ENCODE peak calls at places on chromosomes 5 and 9, in six cellular contexts. One of them, this sample, is unnamed.

GRCh38 chr5:141172381-141173204 is at the start of gene PCDHB7:
- DNase-seq in IMR-90: peak
- DNase-seq in A549: peak
- DNase-seq in stomach: no peak
- DNase-seq in prostate gland: no peak
- DNase-seq in transverse colon: no peak
- DNase-seq in this sample: no peak

GRCh38 chr5:118862596-118862995 is 125.8 kb downstream of the DTWD2 start:
- DNase-seq in stomach: no peak
- DNase-seq in IMR-90: peak
- DNase-seq in A549: no peak
- DNase-seq in transverse colon: no peak
- DNase-seq in prostate gland: no peak
- DNase-seq in this sample: no peak

GRCh38 chr5:88659529-88660325 is 223.3 kb downstream of the MEF2C start:
- DNase-seq in stomach: no peak
- DNase-seq in transverse colon: no peak
- DNase-seq in prostate gland: no peak
- DNase-seq in IMR-90: no peak
- DNase-seq in A549: no peak
- DNase-seq in this sample: no peak

GRCh38 chr9:113355197-113355596 is 5.9 kb downstream of the BSPRY start:
- DNase-seq in A549: no peak
- DNase-seq in IMR-90: peak
- DNase-seq in transverse colon: no peak
- DNase-seq in stomach: no peak
- DNase-seq in prostate gland: no peak
- DNase-seq in this sample: no peak

GRCh38 chr9:78294290-78295176 is 2.4 kb upstream of the PSAT1 start:
- DNase-seq in prostate gland: no peak
- DNase-seq in transverse colon: no peak
- DNase-seq in IMR-90: no peak
- DNase-seq in A549: no peak
- DNase-seq in stomach: no peak
- DNase-seq in this sample: no peak

GRCh38 chr9:136602193-136602885 is 56.5 kb upstream of the NOTCH1 start:
- DNase-seq in transverse colon: no peak
- DNase-seq in stomach: no peak
- DNase-seq in prostate gland: no peak
- DNase-seq in IMR-90: no peak
- DNase-seq in A549: no peak
- DNase-seq in this sample: no peak

GRCh38 chr5:135832941-135833340 is 1.5 kb upstream of the SLC25A48 start:
- DNase-seq in IMR-90: no peak
- DNase-seq in transverse colon: no peak
- DNase-seq in stomach: no peak
- DNase-seq in A549: no peak
- DNase-seq in prostate gland: no peak
- DNase-seq in this sample: no peak

GRCh38 chr5:167985373-167985772 is 306.1 kb upstream of the WWC1 start:
- DNase-seq in A549: no peak
- DNase-seq in transverse colon: no peak
- DNase-seq in stomach: no peak
- DNase-seq in IMR-90: no peak
- DNase-seq in prostate gland: no peak
- DNase-seq in this sample: no peak

GRCh38 chr5:65555266-65555665 is 7.7 kb downstream of the CENPK start:
- DNase-seq in A549: no peak
- DNase-seq in prostate gland: no peak
- DNase-seq in IMR-90: peak
- DNase-seq in stomach: no peak
- DNase-seq in transverse colon: no peak
- DNase-seq in this sample: no peak

GRCh38 chr5:126368239-126368812 is 54.9 kb upstream of the GRAMD2B start:
- DNase-seq in stomach: no peak
- DNase-seq in prostate gland: peak
- DNase-seq in transverse colon: no peak
- DNase-seq in A549: no peak
- DNase-seq in IMR-90: peak
- DNase-seq in this sample: no peak

GRCh38 chr5:111997308-111998159 is 240.5 kb upstream of the NREP start:
- DNase-seq in IMR-90: peak
- DNase-seq in transverse colon: no peak
- DNase-seq in stomach: no peak
- DNase-seq in prostate gland: no peak
- DNase-seq in A549: no peak
- DNase-seq in this sample: no peak

GRCh38 chr5:143921525-143922311 is 109.8 kb downstream of the HMHB1 start:
- DNase-seq in prostate gland: no peak
- DNase-seq in IMR-90: peak
- DNase-seq in A549: peak
- DNase-seq in stomach: no peak
- DNase-seq in transverse colon: no peak
- DNase-seq in this sample: no peak

GRCh38 chr5:81305783-81306182 is 4.4 kb downstream of the ZCCHC9 start:
- DNase-seq in A549: no peak
- DNase-seq in prostate gland: no peak
- DNase-seq in stomach: no peak
- DNase-seq in transverse colon: no peak
- DNase-seq in IMR-90: no peak
- DNase-seq in this sample: no peak

GRCh38 chr5:135323227-135323626 is 75.8 kb downstream of the MACROH2A1 start:
- DNase-seq in stomach: no peak
- DNase-seq in IMR-90: no peak
- DNase-seq in prostate gland: no peak
- DNase-seq in A549: no peak
- DNase-seq in transverse colon: no peak
- DNase-seq in this sample: no peak

GRCh38 chr9:69936427-69936826 is 107.2 kb upstream of the MAMDC2 start:
- DNase-seq in transverse colon: no peak
- DNase-seq in stomach: no peak
- DNase-seq in IMR-90: peak
- DNase-seq in prostate gland: no peak
- DNase-seq in A549: no peak
- DNase-seq in this sample: no peak

GRCh38 chr9:69925452-69925851 is 104.8 kb downstream of the CFAP95 start:
- DNase-seq in prostate gland: no peak
- DNase-seq in A549: no peak
- DNase-seq in transverse colon: no peak
- DNase-seq in stomach: no peak
- DNase-seq in IMR-90: no peak
- DNase-seq in this sample: no peak

GRCh38 chr9:69932901-69933300 is 110.7 kb upstream of the MAMDC2 start:
- DNase-seq in A549: peak
- DNase-seq in prostate gland: no peak
- DNase-seq in IMR-90: no peak
- DNase-seq in transverse colon: no peak
- DNase-seq in stomach: no peak
- DNase-seq in this sample: no peak

GRCh38 chr9:69933445-69933844 is 110.2 kb upstream of the MAMDC2 start:
- DNase-seq in transverse colon: no peak
- DNase-seq in A549: no peak
- DNase-seq in IMR-90: no peak
- DNase-seq in prostate gland: no peak
- DNase-seq in stomach: no peak
- DNase-seq in this sample: no peak

GRCh38 chr9:69931340-69931739 is 110.7 kb downstream of the CFAP95 start:
- DNase-seq in prostate gland: no peak
- DNase-seq in IMR-90: no peak
- DNase-seq in A549: no peak
- DNase-seq in stomach: no peak
- DNase-seq in transverse colon: no peak
- DNase-seq in this sample: no peak
- TF ChIP-seq CTCF in prostate gland: no peak
- TF ChIP-seq CTCF in IMR-90: peak
- TF ChIP-seq CTCF in A549: peak
- TF ChIP-seq CTCF in stomach: no peak
- TF ChIP-seq CTCF in transverse colon: no peak
- TF ChIP-seq CTCF in this sample: no peak

DNA sequence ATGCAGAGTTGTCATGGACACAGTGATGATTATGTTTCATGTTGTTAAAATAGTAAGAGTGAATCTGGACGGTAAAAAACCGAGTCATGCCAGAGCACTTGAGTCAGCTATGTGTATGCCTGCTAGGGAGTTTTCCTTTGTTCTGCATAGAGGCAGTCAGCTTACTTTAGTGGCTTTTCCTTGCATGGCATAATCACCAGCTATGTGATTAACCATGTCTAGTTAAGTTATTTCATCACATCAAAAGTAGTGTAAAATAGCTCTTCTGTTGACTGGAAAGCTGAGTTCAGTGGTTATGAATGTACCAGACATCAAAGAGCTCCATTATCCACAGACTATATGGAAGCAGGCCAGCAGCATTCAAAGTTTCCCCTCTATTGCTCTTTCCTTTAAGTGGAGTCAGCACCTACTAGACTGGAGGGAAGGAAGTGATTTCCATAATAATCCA is 989.8 kb downstream of the TLE1 start:
- DNase-seq in A549: no peak
- DNase-seq in transverse colon: no peak
- DNase-seq in prostate gland: no peak
- DNase-seq in IMR-90: peak
- DNase-seq in stomach: no peak
- DNase-seq in this sample: no peak
- H3K27ac ChIP-seq in A549: no peak
- H3K27ac ChIP-seq in transverse colon: no peak
- H3K27ac ChIP-seq in prostate gland: no peak
- H3K27ac ChIP-seq in IMR-90: no peak
- H3K27ac ChIP-seq in stomach: no peak
- H3K27ac ChIP-seq in this sample: no peak

GRCh38 chr5:671459-672328 is 21.5 kb downstream of the TPPP start:
- DNase-seq in prostate gland: peak
- DNase-seq in transverse colon: peak
- DNase-seq in stomach: peak
- DNase-seq in A549: peak
- DNase-seq in IMR-90: peak
- DNase-seq in this sample: peak
- TF ChIP-seq POLR2A in prostate gland: no peak
- TF ChIP-seq POLR2A in transverse colon: no peak
- TF ChIP-seq POLR2A in stomach: no peak
- TF ChIP-seq POLR2A in A549: no peak
- TF ChIP-seq POLR2A in IMR-90: no peak
- TF ChIP-seq POLR2A in this sample: no peak

GRCh38 chr5:163379298-163380155 is 57.9 kb upstream of the CCNG1 start:
- DNase-seq in prostate gland: peak
- DNase-seq in transverse colon: no peak
- DNase-seq in stomach: no peak
- DNase-seq in A549: peak
- DNase-seq in IMR-90: peak
- DNase-seq in this sample: peak
- TF ChIP-seq CTCF in prostate gland: no peak
- TF ChIP-seq CTCF in transverse colon: no peak
- TF ChIP-seq CTCF in stomach: no peak
- TF ChIP-seq CTCF in A549: no peak
- TF ChIP-seq CTCF in IMR-90: no peak
- TF ChIP-seq CTCF in this sample: no peak

DNA sequence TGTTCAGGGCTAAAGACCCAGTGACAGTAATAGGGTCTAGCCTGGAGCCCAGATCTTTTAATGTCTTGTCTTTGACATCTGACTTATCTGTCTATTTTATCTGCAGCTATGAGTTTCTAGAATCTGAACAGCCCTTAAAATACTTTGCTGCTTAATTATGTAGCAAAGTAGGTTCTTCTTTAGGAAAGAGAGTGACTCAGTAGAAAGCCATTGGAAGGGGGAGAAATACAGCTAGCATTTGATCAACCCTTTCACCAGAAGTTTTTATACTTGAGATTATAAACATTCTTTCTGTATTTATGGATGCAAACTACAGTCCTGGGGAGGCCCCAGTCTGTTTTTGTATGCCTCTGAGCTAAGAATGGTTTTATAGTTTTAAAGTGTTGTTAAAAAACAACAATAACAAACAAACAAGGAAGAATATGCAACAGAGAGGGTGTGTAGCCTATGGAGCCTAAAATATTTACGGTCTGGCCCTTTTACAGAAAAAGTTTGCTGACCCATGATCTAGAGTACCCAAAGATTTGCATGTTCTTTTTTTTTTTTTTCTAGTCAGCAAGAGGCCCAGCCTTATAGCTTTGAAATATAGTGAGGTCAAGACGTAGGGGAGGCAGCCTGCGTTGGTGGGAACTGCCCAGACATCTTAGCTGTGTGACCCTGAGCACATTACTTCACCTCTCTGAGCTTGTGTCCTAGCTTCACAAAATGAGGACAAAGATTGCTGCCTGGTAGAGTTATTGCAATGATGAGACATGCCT is 9.7 kb downstream of the GSN start:
- DNase-seq in A549: no peak
- DNase-seq in prostate gland: no peak
- DNase-seq in IMR-90: peak
- DNase-seq in transverse colon: no peak
- DNase-seq in stomach: no peak
- DNase-seq in this sample: no peak
- H3K27ac ChIP-seq in A549: peak
- H3K27ac ChIP-seq in prostate gland: peak
- H3K27ac ChIP-seq in IMR-90: peak
- H3K27ac ChIP-seq in transverse colon: peak
- H3K27ac ChIP-seq in stomach: peak
- H3K27ac ChIP-seq in this sample: peak

GRCh38 chr9:34588671-34589370 is 703 bp downstream of the CNTFR start:
- DNase-seq in stomach: no peak
- DNase-seq in prostate gland: no peak
- DNase-seq in IMR-90: no peak
- DNase-seq in transverse colon: no peak
- DNase-seq in A549: no peak
- DNase-seq in this sample: no peak
- TF ChIP-seq POLR2A in stomach: no peak
- TF ChIP-seq POLR2A in prostate gland: no peak
- TF ChIP-seq POLR2A in IMR-90: no peak
- TF ChIP-seq POLR2A in transverse colon: no peak
- TF ChIP-seq POLR2A in A549: no peak
- TF ChIP-seq POLR2A in this sample: no peak

GRCh38 chr9:74006935-74007334 is 490.2 kb upstream of the RORB start:
- DNase-seq in A549: no peak
- DNase-seq in prostate gland: no peak
- DNase-seq in IMR-90: no peak
- DNase-seq in stomach: no peak
- DNase-seq in transverse colon: no peak
- DNase-seq in this sample: no peak
- TF ChIP-seq CTCF in A549: no peak
- TF ChIP-seq CTCF in prostate gland: no peak
- TF ChIP-seq CTCF in IMR-90: no peak
- TF ChIP-seq CTCF in stomach: no peak
- TF ChIP-seq CTCF in transverse colon: no peak
- TF ChIP-seq CTCF in this sample: no peak